ENCODE peak calls at places on chromosomes 5 and 9, in ten cellular contexts. One of them, this sample, is unnamed.

GRCh38 chr5:72159501-72159911 is 52.2 kb downstream of the MAP1B start:
- DNase-seq in coronary artery: no peak
- DNase-seq in endothelial cell: no peak
- DNase-seq in lower leg skin: no peak
- DNase-seq in upper lobe of right lung: no peak
- DNase-seq in A549: no peak
- DNase-seq in GM12878: no peak
- DNase-seq in HCT116: no peak
- DNase-seq in brain microvascular endothelial cell: no peak
- DNase-seq in H9: no peak
- DNase-seq in this sample: no peak

GRCh38 chr5:64532657-64533056 is 26.8 kb downstream of the RGS7BP start:
- DNase-seq in brain microvascular endothelial cell: no peak
- DNase-seq in coronary artery: no peak
- DNase-seq in upper lobe of right lung: no peak
- DNase-seq in lower leg skin: no peak
- DNase-seq in H9: no peak
- DNase-seq in GM12878: no peak
- DNase-seq in A549: no peak
- DNase-seq in endothelial cell: no peak
- DNase-seq in HCT116: no peak
- DNase-seq in this sample: no peak

GRCh38 chr5:153018121-153018520 is 472.3 kb upstream of the GRIA1 start:
- DNase-seq in HCT116: no peak
- DNase-seq in upper lobe of right lung: no peak
- DNase-seq in brain microvascular endothelial cell: no peak
- DNase-seq in lower leg skin: no peak
- DNase-seq in endothelial cell: no peak
- DNase-seq in coronary artery: no peak
- DNase-seq in GM12878: no peak
- DNase-seq in A549: no peak
- DNase-seq in H9: no peak
- DNase-seq in this sample: no peak

GRCh38 chr5:35672995-35673394 is 55.3 kb downstream of the SPEF2 start:
- DNase-seq in GM12878: no peak
- DNase-seq in HCT116: no peak
- DNase-seq in upper lobe of right lung: no peak
- DNase-seq in brain microvascular endothelial cell: no peak
- DNase-seq in lower leg skin: no peak
- DNase-seq in coronary artery: no peak
- DNase-seq in A549: no peak
- DNase-seq in H9: peak
- DNase-seq in endothelial cell: no peak
- DNase-seq in this sample: no peak

GRCh38 chr9:8366161-8366926 is 566.8 kb upstream of the DMAC1 start:
- DNase-seq in GM12878: no peak
- DNase-seq in lower leg skin: no peak
- DNase-seq in HCT116: no peak
- DNase-seq in endothelial cell: no peak
- DNase-seq in upper lobe of right lung: no peak
- DNase-seq in H9: no peak
- DNase-seq in coronary artery: no peak
- DNase-seq in A549: peak
- DNase-seq in brain microvascular endothelial cell: peak
- DNase-seq in this sample: no peak

GRCh38 chr9:123914517-123915199 is 15.3 kb downstream of the DENND1A start:
- DNase-seq in H9: no peak
- DNase-seq in HCT116: no peak
- DNase-seq in upper lobe of right lung: no peak
- DNase-seq in endothelial cell: no peak
- DNase-seq in coronary artery: no peak
- DNase-seq in GM12878: no peak
- DNase-seq in A549: no peak
- DNase-seq in lower leg skin: no peak
- DNase-seq in brain microvascular endothelial cell: no peak
- DNase-seq in this sample: no peak

GRCh38 chr5:108720416-108720815 is 27.3 kb upstream of the FER start:
- DNase-seq in HCT116: no peak
- DNase-seq in lower leg skin: no peak
- DNase-seq in brain microvascular endothelial cell: no peak
- DNase-seq in GM12878: peak
- DNase-seq in endothelial cell: no peak
- DNase-seq in upper lobe of right lung: no peak
- DNase-seq in H9: no peak
- DNase-seq in coronary artery: no peak
- DNase-seq in A549: no peak
- DNase-seq in this sample: no peak

GRCh38 chr5:37905230-37905629 is 65.4 kb upstream of the GDNF start:
- DNase-seq in H9: no peak
- DNase-seq in HCT116: no peak
- DNase-seq in upper lobe of right lung: no peak
- DNase-seq in coronary artery: no peak
- DNase-seq in GM12878: no peak
- DNase-seq in brain microvascular endothelial cell: no peak
- DNase-seq in A549: no peak
- DNase-seq in lower leg skin: no peak
- DNase-seq in endothelial cell: no peak
- DNase-seq in this sample: no peak

GRCh38 chr9:127545196-127546124 is 66.6 kb upstream of the STXBP1 start:
- DNase-seq in lower leg skin: no peak
- DNase-seq in HCT116: no peak
- DNase-seq in upper lobe of right lung: peak
- DNase-seq in brain microvascular endothelial cell: no peak
- DNase-seq in coronary artery: no peak
- DNase-seq in endothelial cell: no peak
- DNase-seq in H9: no peak
- DNase-seq in A549: peak
- DNase-seq in GM12878: no peak
- DNase-seq in this sample: no peak

GRCh38 chr5:60810438-60811085 is 33.5 kb downstream of the ELOVL7 start:
- DNase-seq in H9: no peak
- DNase-seq in coronary artery: no peak
- DNase-seq in lower leg skin: no peak
- DNase-seq in GM12878: no peak
- DNase-seq in upper lobe of right lung: no peak
- DNase-seq in brain microvascular endothelial cell: peak
- DNase-seq in A549: peak
- DNase-seq in HCT116: no peak
- DNase-seq in endothelial cell: no peak
- DNase-seq in this sample: no peak

GRCh38 chr5:122101636-122102285 is 23.7 kb upstream of the LOX start:
- DNase-seq in upper lobe of right lung: no peak
- DNase-seq in coronary artery: no peak
- DNase-seq in endothelial cell: no peak
- DNase-seq in brain microvascular endothelial cell: peak
- DNase-seq in A549: peak
- DNase-seq in lower leg skin: no peak
- DNase-seq in HCT116: peak
- DNase-seq in H9: no peak
- DNase-seq in GM12878: no peak
- DNase-seq in this sample: no peak

GRCh38 chr9:31604516-31604915 is 779.9 kb upstream of the ACO1 start:
- DNase-seq in lower leg skin: no peak
- DNase-seq in HCT116: no peak
- DNase-seq in GM12878: no peak
- DNase-seq in upper lobe of right lung: no peak
- DNase-seq in brain microvascular endothelial cell: no peak
- DNase-seq in endothelial cell: no peak
- DNase-seq in A549: no peak
- DNase-seq in H9: no peak
- DNase-seq in coronary artery: no peak
- DNase-seq in this sample: no peak

GRCh38 chr5:115583474-115583873 is 18.8 kb downstream of the TICAM2 start:
- DNase-seq in brain microvascular endothelial cell: peak
- DNase-seq in upper lobe of right lung: no peak
- DNase-seq in A549: no peak
- DNase-seq in GM12878: no peak
- DNase-seq in H9: no peak
- DNase-seq in coronary artery: no peak
- DNase-seq in lower leg skin: no peak
- DNase-seq in HCT116: no peak
- DNase-seq in endothelial cell: no peak
- DNase-seq in this sample: no peak

GRCh38 chr5:50730336-50730735 is 63.9 kb downstream of the PARP8 start:
- DNase-seq in A549: no peak
- DNase-seq in upper lobe of right lung: no peak
- DNase-seq in coronary artery: no peak
- DNase-seq in lower leg skin: no peak
- DNase-seq in H9: no peak
- DNase-seq in brain microvascular endothelial cell: no peak
- DNase-seq in GM12878: no peak
- DNase-seq in endothelial cell: no peak
- DNase-seq in HCT116: no peak
- DNase-seq in this sample: no peak

DNA sequence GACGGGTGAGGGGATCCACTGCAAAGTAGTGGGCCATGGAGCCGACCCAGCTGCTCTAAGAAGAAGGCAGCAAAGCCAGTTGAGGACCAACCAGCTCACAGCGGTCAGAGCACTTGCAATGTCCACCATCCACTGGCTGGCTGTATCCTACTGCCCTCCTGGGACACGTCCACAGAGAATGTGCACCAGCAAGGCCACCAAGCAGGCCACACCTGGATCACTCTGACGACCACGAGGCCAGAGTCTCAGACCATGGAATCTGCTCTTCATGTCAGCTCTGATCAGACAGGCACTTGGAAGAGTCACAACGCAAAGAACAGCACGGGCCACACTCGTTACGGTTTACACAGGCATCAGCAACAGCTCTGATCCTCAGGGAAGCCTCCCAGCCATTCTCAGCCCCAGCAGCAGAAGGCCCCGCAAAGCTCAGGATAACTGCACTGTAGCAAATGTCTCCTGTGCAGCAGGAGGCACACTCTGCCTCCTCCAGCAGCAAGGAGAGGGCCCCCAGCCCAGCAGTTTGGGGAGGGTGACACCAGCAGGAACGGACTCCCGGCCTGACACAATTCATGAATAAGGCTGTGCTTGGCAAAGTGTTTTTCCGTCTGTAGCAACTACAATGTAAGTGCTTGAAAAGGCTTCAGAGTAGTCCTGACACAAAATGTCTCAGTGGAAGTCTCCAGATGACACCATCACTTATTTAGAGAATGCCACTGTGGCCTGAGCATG is 15.7 kb downstream of the SEMA4D start:
- DNase-seq in A549: no peak
- DNase-seq in lower leg skin: no peak
- DNase-seq in endothelial cell: no peak
- DNase-seq in HCT116: no peak
- DNase-seq in brain microvascular endothelial cell: no peak
- DNase-seq in upper lobe of right lung: peak
- DNase-seq in coronary artery: peak
- DNase-seq in H9: no peak
- DNase-seq in GM12878: no peak
- DNase-seq in this sample: no peak
- TF ChIP-seq CTCF in A549: no peak
- TF ChIP-seq CTCF in lower leg skin: no peak
- TF ChIP-seq CTCF in endothelial cell: no peak
- TF ChIP-seq CTCF in HCT116: no peak
- TF ChIP-seq CTCF in brain microvascular endothelial cell: no peak
- TF ChIP-seq CTCF in upper lobe of right lung: no peak
- TF ChIP-seq CTCF in coronary artery: no peak
- TF ChIP-seq CTCF in H9: no peak
- TF ChIP-seq CTCF in GM12878: no peak
- TF ChIP-seq CTCF in this sample: no peak

DNA sequence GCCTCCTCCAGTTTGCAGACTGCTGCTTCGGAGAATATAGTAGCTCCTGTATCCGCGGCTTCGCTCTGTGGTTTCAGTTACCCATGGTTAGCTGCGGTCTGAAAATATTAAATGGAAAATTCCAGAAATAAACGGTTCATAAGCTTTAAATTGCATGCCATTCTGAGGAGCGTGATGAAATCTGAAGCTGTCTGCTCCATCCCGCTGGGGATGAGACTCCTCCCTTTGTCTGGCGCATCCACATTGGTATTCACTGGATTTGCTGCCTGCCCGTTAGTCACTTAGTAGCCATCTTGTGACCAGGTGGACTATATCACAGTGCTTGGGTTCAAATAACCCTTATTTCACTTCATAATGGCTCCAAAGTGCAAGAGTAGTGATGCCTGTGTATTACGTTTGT is 36.3 kb downstream of the MSX2 start:
- DNase-seq in HCT116: no peak
- DNase-seq in A549: no peak
- DNase-seq in upper lobe of right lung: no peak
- DNase-seq in coronary artery: no peak
- DNase-seq in H9: no peak
- DNase-seq in lower leg skin: no peak
- DNase-seq in GM12878: no peak
- DNase-seq in brain microvascular endothelial cell: no peak
- DNase-seq in endothelial cell: no peak
- DNase-seq in this sample: peak
- TF ChIP-seq CTCF in HCT116: no peak
- TF ChIP-seq CTCF in A549: no peak
- TF ChIP-seq CTCF in upper lobe of right lung: no peak
- TF ChIP-seq CTCF in coronary artery: no peak
- TF ChIP-seq CTCF in H9: no peak
- TF ChIP-seq CTCF in lower leg skin: no peak
- TF ChIP-seq CTCF in GM12878: no peak
- TF ChIP-seq CTCF in brain microvascular endothelial cell: no peak
- TF ChIP-seq CTCF in endothelial cell: no peak
- TF ChIP-seq CTCF in this sample: no peak

DNA sequence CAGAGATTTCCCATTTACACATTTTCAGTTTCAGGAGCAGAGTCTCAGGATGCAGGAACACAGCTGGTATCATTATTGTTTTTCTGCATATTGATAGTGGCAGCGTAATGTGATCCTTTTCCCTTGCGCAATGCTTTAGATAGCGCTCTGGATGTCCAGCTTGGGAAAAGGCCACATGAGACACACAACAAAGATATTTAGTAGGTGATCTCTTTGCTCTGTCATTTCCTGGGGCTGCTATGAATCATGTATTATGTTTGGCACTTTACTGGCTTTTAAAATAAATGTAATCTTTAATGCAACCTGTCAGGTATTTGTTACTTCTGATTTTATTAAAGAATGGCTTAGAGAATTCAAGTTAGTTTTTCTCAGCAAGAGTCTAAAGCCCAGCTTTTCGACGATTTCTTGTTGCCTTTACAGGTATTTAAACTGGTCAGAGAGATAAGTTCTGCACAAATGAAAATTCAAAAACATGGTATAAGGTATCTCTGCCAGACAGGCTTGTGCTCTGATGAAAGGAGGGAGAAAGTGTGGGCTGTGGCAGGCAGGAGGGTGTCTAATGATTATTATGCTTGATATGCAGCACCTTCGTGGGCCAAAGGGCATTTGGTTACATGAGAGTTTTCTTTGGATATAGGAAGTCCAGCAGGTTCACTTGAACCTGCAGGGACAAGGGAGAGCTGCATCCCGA is 42.3 kb downstream of the PTTG1 start:
- DNase-seq in H9: no peak
- DNase-seq in A549: no peak
- DNase-seq in upper lobe of right lung: no peak
- DNase-seq in coronary artery: no peak
- DNase-seq in lower leg skin: no peak
- DNase-seq in brain microvascular endothelial cell: peak
- DNase-seq in GM12878: no peak
- DNase-seq in endothelial cell: no peak
- DNase-seq in HCT116: no peak
- DNase-seq in this sample: no peak
- TF ChIP-seq CTCF in H9: no peak
- TF ChIP-seq CTCF in A549: no peak
- TF ChIP-seq CTCF in upper lobe of right lung: no peak
- TF ChIP-seq CTCF in coronary artery: no peak
- TF ChIP-seq CTCF in lower leg skin: no peak
- TF ChIP-seq CTCF in brain microvascular endothelial cell: no peak
- TF ChIP-seq CTCF in GM12878: no peak
- TF ChIP-seq CTCF in endothelial cell: no peak
- TF ChIP-seq CTCF in HCT116: no peak
- TF ChIP-seq CTCF in this sample: no peak

GRCh38 chr9:5446451-5447236 is 3.7 kb upstream of the CD274 start:
- DNase-seq in coronary artery: no peak
- DNase-seq in HCT116: no peak
- DNase-seq in endothelial cell: no peak
- DNase-seq in upper lobe of right lung: no peak
- DNase-seq in H9: no peak
- DNase-seq in GM12878: no peak
- DNase-seq in brain microvascular endothelial cell: no peak
- DNase-seq in A549: no peak
- DNase-seq in lower leg skin: no peak
- DNase-seq in this sample: no peak
- TF ChIP-seq CTCF in coronary artery: no peak
- TF ChIP-seq CTCF in HCT116: no peak
- TF ChIP-seq CTCF in endothelial cell: no peak
- TF ChIP-seq CTCF in upper lobe of right lung: no peak
- TF ChIP-seq CTCF in H9: no peak
- TF ChIP-seq CTCF in GM12878: no peak
- TF ChIP-seq CTCF in brain microvascular endothelial cell: no peak
- TF ChIP-seq CTCF in A549: no peak
- TF ChIP-seq CTCF in lower leg skin: no peak
- TF ChIP-seq CTCF in this sample: no peak

This sample was measured in type B pancreatic cell.